ENCODE peak calls at places on chromosomes 5 and 9, in ten cellular contexts. X is NCI-H524; V is fibroblast of pulmonary artery; O is activated T-cell treated with anti-CD3 and anti-CD28 coated beads, Interleukin-2, amount 50 U/mL, for 72 hours; E is MV-4-11; G is DND-41; D is activated T-helper 1 cell treated with anti-CD3 and anti-CD28 coated beads, Interleukin-12 subunit alpha, Interleukin-12 subunit beta, Interleukin-2, Interleukin-4 antibody, amounts not matched to agents 30 ng/mL and 10 ng/mL and 1 ng/mL, durations not matched to agents 14 hours and 24 hours and 36 hours; K is activated effector memory CD4-positive, alpha-beta T cell treated with anti-CD3 and anti-CD28 coated beads, Interleukin-2, amount 50 U/mL, for 16 hours; J is AML-193; Y is GM06990. P is an unnamed sample.
A peak's percentile ranks its signal among the peaks of the same experiment; 100 is the strongest.

GRCh38 chr5:180824630-180825476 is 22.2 kb upstream of the MGAT1 start:
- DNase-seq in X (no peak), V (no peak), O (no peak), E (no peak), G (no peak), D (no peak), K (no peak), J (no peak), Y (no peak), P (no peak)

GRCh38 chr5:74206571-74207550 is 433.7 kb downstream of the ENC1 start:
- DNase-seq in X (peak; percentile 61), V (peak; percentile 82), O (no peak), E (no peak), G (no peak), D (no peak), K (no peak), J (no peak), Y (no peak), P (no peak)

GRCh38 chr9:82613516-82613915 is 449.4 kb downstream of the RASEF start:
- DNase-seq in X (no peak), V (no peak), O (no peak), E (no peak), G (no peak), D (no peak), K (no peak), J (no peak), Y (no peak), P (no peak)

GRCh38 chr5:31809037-31809910 is 170.3 kb downstream of the PDZD2 start:
- DNase-seq in X (peak; percentile 66), V (peak; percentile 79), O (peak; percentile 13), E (peak; percentile 40), G (peak; percentile 19), D (no peak), K (no peak), J (no peak), Y (no peak), P (peak; percentile 67)

GRCh38 chr9:110828148-110828730 is 159.6 kb downstream of the MUSK start:
- DNase-seq in X (no peak), V (peak; percentile 68), O (no peak), E (no peak), G (no peak), D (no peak), K (no peak), J (no peak), Y (no peak), P (no peak)

GRCh38 chr9:114503522-114504340 is 1.5 kb downstream of the WHRN start:
- DNase-seq in X (no peak), V (no peak), O (no peak), E (no peak), G (no peak), D (no peak), K (no peak), J (no peak), Y (no peak), P (no peak)

GRCh38 chr9:111561165-111561719 is 36.3 kb downstream of the ZNF483 start:
- DNase-seq in X (no peak), V (no peak), O (no peak), E (no peak), G (no peak), D (no peak), K (no peak), J (no peak), Y (no peak), P (no peak)

GRCh38 chr9:14309403-14309802 is 4.5 kb downstream of the NFIB start:
- DNase-seq in X (no peak), V (peak; percentile 83), O (no peak), E (no peak), G (peak; percentile 7), D (no peak), K (no peak), J (no peak), Y (no peak), P (no peak)

GRCh38 chr5:116577064-116577788 is 2.6 kb upstream of the SEMA6A start:
- DNase-seq in X (no peak), V (no peak), O (peak; percentile 34), E (no peak), G (peak; percentile 12), D (no peak), K (no peak), J (no peak), Y (peak; percentile 76), P (peak; percentile 71)

GRCh38 chr9:73745598-73745997 is 593.9 kb downstream of the ANXA1 start:
- DNase-seq in X (no peak), V (no peak), O (no peak), E (no peak), G (no peak), D (no peak), K (no peak), J (no peak), Y (no peak), P (no peak)

P was measured in GM20000.